ENCODE peak calls at places on chromosomes 6 and 20, in nine cellular contexts. Z is heart left ventricle, K is breast epithelium, V is IMR-90, N is uterus, J is adrenal gland, A is ovary, Q is body of pancreas, F is H1. R is an unnamed sample. For H3K9me3, the result is how much of the 10 kb centered on the place peaks cover.

GRCh38 chr6:710601-711571 is 17.9 kb upstream of the EXOC2 start:
- DNase-seq in Z (peak), K (peak), V (peak), N (peak), J (peak), A (peak), Q (peak), F (no peak), R (peak)

GRCh38 chr6:36715469-36715868 is 17.8 kb downstream of the RAB44 start:
- DNase-seq in Z (no peak), K (peak), V (no peak), N (no peak), J (no peak), A (no peak), Q (no peak), F (no peak), R (no peak)

GRCh38 chr6:169045486-169045885 is 208.2 kb downstream of the THBS2 start:
- DNase-seq in Z (no peak), K (no peak), V (no peak), N (no peak), J (no peak), A (no peak), Q (no peak), F (no peak), R (no peak)

GRCh38 chr20:6626805-6627204 is 140.7 kb upstream of the BMP2 start:
- DNase-seq in Z (no peak), K (no peak), V (no peak), N (no peak), J (no peak), A (no peak), Q (no peak), F (no peak), R (no peak)

GRCh38 chr6:148700713-148701392 is 46.0 kb upstream of the UST start:
- DNase-seq in Z (no peak), K (no peak), V (peak), N (no peak), J (peak), A (no peak), Q (no peak), F (no peak), R (peak)

GRCh38 chr6:56659721-56660373 is 17.2 kb upstream of the DST start:
- DNase-seq in Z (no peak), K (no peak), V (no peak), N (no peak), J (no peak), A (no peak), Q (no peak), F (no peak), R (no peak)

GRCh38 chr6:124393536-124393935 is 568.7 kb upstream of the RNF217 start:
- DNase-seq in Z (no peak), K (no peak), V (peak), N (no peak), J (no peak), A (no peak), Q (no peak), F (no peak), R (no peak)

GRCh38 chr20:57147185-57147584 is 119.3 kb downstream of the BMP7 start:
- DNase-seq in Z (no peak), K (no peak), V (no peak), N (no peak), J (no peak), A (no peak), Q (no peak), F (no peak), R (no peak)

GRCh38 chr6:147392917-147393625 is 115.4 kb upstream of the SAMD5 start:
- DNase-seq in Z (no peak), K (no peak), V (no peak), N (no peak), J (no peak), A (no peak), Q (no peak), F (no peak), R (no peak)

GRCh38 chr20:62901891-62902290 is 24.4 kb downstream of the DIDO1 start:
- DNase-seq in Z (no peak), K (no peak), V (no peak), N (no peak), J (no peak), A (no peak), Q (no peak), F (no peak), R (no peak)

GRCh38 chr20:62900052-62900691 is 26.1 kb downstream of the DIDO1 start:
- DNase-seq in Z (peak), K (peak), V (peak), N (peak), J (peak), A (peak), Q (peak), F (peak), R (peak)

GRCh38 chr20:62900692-62901584 is 25.4 kb downstream of the DIDO1 start:
- DNase-seq in Z (no peak), K (no peak), V (no peak), N (no peak), J (no peak), A (no peak), Q (peak), F (no peak), R (peak)

GRCh38 chr20:62905536-62906117 is 20.7 kb downstream of the DIDO1 start:
- DNase-seq in Z (no peak), K (no peak), V (no peak), N (no peak), J (no peak), A (no peak), Q (no peak), F (no peak), R (no peak)

DNA sequence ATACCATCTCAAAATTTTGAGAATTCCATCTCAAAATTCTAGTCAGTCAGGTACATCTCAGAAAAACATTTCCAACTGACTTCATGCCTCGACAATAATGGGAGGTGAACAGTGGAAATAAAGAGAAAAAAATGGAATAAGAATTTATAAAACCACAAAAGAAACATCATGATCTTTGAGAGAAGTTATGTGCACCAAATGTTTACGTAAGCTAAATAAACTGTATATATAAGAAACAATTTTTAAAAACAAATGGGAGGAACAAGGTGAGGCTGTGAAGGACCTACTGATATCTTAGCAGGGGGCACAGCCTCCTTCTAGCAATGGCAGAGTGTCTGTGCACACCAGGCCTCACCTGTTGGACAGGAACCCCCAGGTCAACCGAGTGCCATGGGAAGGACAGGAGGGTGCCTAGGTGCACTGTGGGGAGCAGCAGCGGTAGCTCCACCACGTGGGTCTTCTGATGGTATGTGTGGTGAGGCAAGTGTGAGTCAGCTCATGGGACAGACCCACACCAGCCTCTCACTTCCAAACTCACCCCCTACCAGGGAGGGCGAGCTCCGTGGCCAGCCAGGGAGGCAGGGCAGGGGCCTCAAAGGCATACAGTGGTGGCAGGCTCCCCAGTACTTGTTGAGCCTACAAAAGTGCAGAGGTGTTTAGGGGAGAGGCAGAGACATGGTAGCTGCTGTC is 23.2 kb downstream of the DIDO1 start:
- DNase-seq in Z (no peak), K (no peak), V (peak), N (no peak), J (no peak), A (no peak), Q (no peak), F (no peak), R (no peak)
- TF ChIP-seq POLR2A in Z (no peak), K (no peak), V (no peak), N (no peak), J (no peak), A (no peak), Q (no peak), F (peak), R (no peak)

GRCh38 chr6:138300469-138300868 is 77.2 kb upstream of the SMIM28 start:
- DNase-seq in Z (no peak), K (no peak), V (no peak), N (no peak), J (no peak), A (no peak), Q (no peak), F (no peak), R (no peak)

GRCh38 chr6:138293996-138294395 is 75.7 kb upstream of the PBOV1 start:
- DNase-seq in Z (no peak), K (no peak), V (no peak), N (no peak), J (no peak), A (no peak), Q (no peak), F (no peak), R (no peak)

GRCh38 chr6:138296786-138297185 is 78.5 kb upstream of the PBOV1 start:
- DNase-seq in Z (no peak), K (no peak), V (no peak), N (no peak), J (no peak), A (no peak), Q (no peak), F (no peak), R (no peak)

GRCh38 chr6:138296381-138296780 is 78.1 kb upstream of the PBOV1 start:
- DNase-seq in Z (no peak), K (no peak), V (no peak), N (no peak), J (no peak), A (no peak), Q (no peak), F (no peak), R (no peak)

GRCh38 chr6:138297761-138298298 is 79.5 kb upstream of the PBOV1 start:
- DNase-seq in Z (no peak), K (no peak), V (no peak), N (no peak), J (no peak), A (no peak), Q (no peak), F (no peak), R (no peak)
- H3K9me3 ChIP-seq in Z (under half), K (under half), V (under half), N (under half), J (under half), A (under half), Q (under half), F (under half), R (under half)

GRCh38 chr6:141406761-141407160 is 726.0 kb upstream of the GJE1 start:
- DNase-seq in Z (no peak), K (no peak), V (no peak), N (no peak), J (no peak), A (no peak), Q (no peak), F (no peak), R (no peak)
- H3K27ac ChIP-seq in Z (peak), K (no peak), V (no peak), N (no peak), J (no peak), A (no peak), Q (no peak), F (no peak), R (no peak)

GRCh38 chr6:136719280-136720044 is 72.8 kb downstream of the MAP3K5 start:
- DNase-seq in Z (no peak), K (no peak), V (peak), N (no peak), J (no peak), A (no peak), Q (no peak), F (no peak), R (no peak)
- TF ChIP-seq POLR2A in Z (no peak), K (no peak), V (no peak), N (no peak), J (no peak), A (no peak), Q (no peak), F (no peak), R (no peak)

GRCh38 chr6:30213654-30213998 is 420 bp upstream of the TRIM26 start:
- DNase-seq in Z (no peak), K (no peak), V (no peak), N (no peak), J (no peak), A (no peak), Q (no peak), F (no peak), R (no peak)
- H3K9me3 ChIP-seq in Z (under half), K (under half), V (under half), N (under half), J (under half), A (under half), Q (under half), F (under half), R (under half)

GRCh38 chr6:149887343-149887742 is 10.6 kb downstream of the RAET1E start:
- DNase-seq in Z (no peak), K (no peak), V (peak), N (no peak), J (peak), A (no peak), Q (no peak), F (no peak), R (no peak)
- H3K27ac ChIP-seq in Z (no peak), K (no peak), V (no peak), N (no peak), J (no peak), A (no peak), Q (no peak), F (no peak), R (no peak)

GRCh38 chr20:50730765-50731054 is 670 bp upstream of the PARD6B start:
- DNase-seq in Z (no peak), K (no peak), V (no peak), N (no peak), J (no peak), A (no peak), Q (no peak), F (no peak), R (no peak)
- TF ChIP-seq POLR2A in Z (no peak), K (peak), V (no peak), N (no peak), J (no peak), A (no peak), Q (no peak), F (no peak), R (peak)

DNA sequence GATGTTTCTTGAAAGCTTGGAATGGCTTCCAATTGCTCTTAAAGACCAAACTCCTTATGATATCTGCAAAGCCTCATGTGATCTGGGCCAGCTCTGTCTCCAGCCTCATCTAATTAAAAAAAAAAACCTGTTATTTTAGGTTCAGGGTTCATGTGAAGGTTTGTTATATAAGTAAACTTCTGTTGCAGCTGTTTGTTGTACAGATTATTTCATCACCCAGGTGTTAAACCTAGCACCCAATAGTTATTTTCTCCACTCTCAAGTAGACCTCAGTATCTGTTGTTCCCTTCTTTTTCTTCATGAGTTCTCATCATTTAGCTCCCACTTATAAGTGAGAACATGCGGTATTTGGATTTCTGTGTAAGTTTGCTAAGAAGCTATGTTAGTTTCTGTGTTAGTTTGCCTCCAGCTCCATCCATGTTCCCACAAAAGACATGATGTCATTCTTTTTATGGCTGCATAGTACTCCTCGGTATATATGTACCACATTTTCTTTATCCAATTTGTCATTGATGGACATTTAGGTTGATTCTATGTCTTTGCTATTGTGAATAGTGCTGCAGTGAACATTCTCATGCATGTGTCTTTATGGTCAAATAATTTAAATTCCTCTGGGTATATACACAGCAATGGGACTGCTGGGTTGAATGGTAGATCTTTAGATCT is 30.2 kb upstream of the TFB1M start:
- DNase-seq in Z (no peak), K (no peak), V (no peak), N (no peak), J (no peak), A (no peak), Q (no peak), F (no peak), R (no peak)
- H3K9me3 ChIP-seq in Z (under half), K (under half), V (under half), N (under half), J (under half), A (under half), Q (under half), F (under half), R (under half)

GRCh38 chr20:21022925-21023324 is 83.2 kb downstream of the LINC00237 start:
- DNase-seq in Z (no peak), K (no peak), V (no peak), N (no peak), J (no peak), A (no peak), Q (no peak), F (no peak), R (no peak)

GRCh38 chr20:21018576-21018975 is 87.6 kb downstream of the LINC00237 start:
- DNase-seq in Z (no peak), K (no peak), V (no peak), N (no peak), J (no peak), A (no peak), Q (no peak), F (no peak), R (no peak)

GRCh38 chr20:21019468-21019830 is 86.7 kb downstream of the LINC00237 start:
- DNase-seq in Z (no peak), K (no peak), V (no peak), N (no peak), J (no peak), A (no peak), Q (no peak), F (no peak), R (no peak)

GRCh38 chr20:21019831-21020655 is 86.1 kb downstream of the LINC00237 start:
- DNase-seq in Z (no peak), K (no peak), V (no peak), N (no peak), J (no peak), A (no peak), Q (no peak), F (no peak), R (no peak)

DNA sequence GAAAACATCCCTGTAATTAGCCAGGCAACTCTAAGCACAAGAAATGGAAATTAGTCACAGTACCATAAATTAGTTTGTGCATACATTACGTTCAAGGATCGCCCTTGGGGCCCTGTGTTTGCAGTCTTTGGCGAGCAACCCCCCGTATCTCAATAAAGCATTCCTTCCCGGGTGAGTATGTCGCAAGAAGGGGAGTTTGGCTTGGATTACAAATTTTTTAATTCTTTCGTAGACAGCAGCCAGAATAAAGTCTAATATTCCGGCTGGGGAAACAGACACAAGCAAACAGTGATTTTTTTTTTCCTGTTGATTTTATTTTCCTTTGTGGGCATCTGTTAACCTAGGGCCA is 85.5 kb downstream of the LINC00237 start:
- DNase-seq in Z (no peak), K (no peak), V (no peak), N (peak), J (no peak), A (peak), Q (no peak), F (no peak), R (no peak)
- H3K27ac ChIP-seq in Z (no peak), K (no peak), V (no peak), N (no peak), J (no peak), A (no peak), Q (no peak), F (no peak), R (no peak)